ENCODE peak calls at places on chromosome 18, in six cellular contexts. H is PC-9, W is HCT116, V is neural progenitor cell, X is H1, G is K562. L is an unnamed sample.

GRCh38 chr18:23837591-23837990 is 148.3 kb downstream of the LAMA3 start:
- DNase-seq in H (no peak), X (no peak), V (no peak), W (no peak), G (no peak), L (peak)

GRCh38 chr18:55069497-55069896 is 110.2 kb upstream of the CCDC68 start:
- DNase-seq in W (no peak), G (no peak), V (no peak), H (no peak), X (no peak), L (no peak)

GRCh38 chr18:64983497-64984238 is 767.1 kb upstream of the CDH7 start:
- DNase-seq in W (no peak), V (no peak), H (no peak), G (no peak), X (no peak), L (no peak)

GRCh38 chr18:79481041-79481790 is 85.5 kb downstream of the NFATC1 start:
- DNase-seq in H (no peak), V (no peak), W (no peak), G (no peak), X (no peak), L (no peak)

GRCh38 chr18:79796016-79796415 is 1.7 kb upstream of the KCNG2 start:
- DNase-seq in X (no peak), H (no peak), G (no peak), W (no peak), V (no peak), L (no peak)

GRCh38 chr18:6729247-6730091 is at the start of gene ARHGAP28:
- DNase-seq in X (peak), G (peak), H (peak), V (peak), W (no peak), L (peak)

GRCh38 chr18:78605255-78605654 is 374.4 kb upstream of the SALL3 start:
- DNase-seq in X (no peak), G (no peak), V (no peak), H (no peak), W (no peak), L (no peak)

GRCh38 chr18:66168834-66169233 is 418.0 kb downstream of the CDH7 start:
- DNase-seq in G (no peak), V (no peak), X (no peak), W (no peak), H (no peak), L (no peak)

GRCh38 chr18:63783394-63783793 is 8.2 kb downstream of the SERPINB7 start:
- DNase-seq in G (no peak), W (peak), V (no peak), X (no peak), H (no peak), L (no peak)

GRCh38 chr18:50369672-50370071 is 5.2 kb upstream of the SKA1 start:
- DNase-seq in G (no peak), X (no peak), W (no peak), V (no peak), H (no peak), L (no peak)

GRCh38 chr18:74395630-74396251 is 61.4 kb downstream of the DIPK1C start:
- DNase-seq in G (no peak), V (no peak), X (no peak), H (no peak), W (no peak), L (no peak)

GRCh38 chr18:77671456-77672167 is 422.0 kb downstream of the GALR1 start:
- DNase-seq in H (no peak), X (no peak), V (peak), G (no peak), W (no peak), L (no peak)

GRCh38 chr18:56391933-56392590 is 246.3 kb downstream of the TXNL1 start:
- DNase-seq in V (no peak), W (no peak), G (no peak), H (no peak), X (no peak), L (no peak)

GRCh38 chr18:53541924-53542323 is 682.5 kb downstream of the MBD2 start:
- DNase-seq in H (no peak), X (no peak), V (no peak), G (no peak), W (no peak), L (no peak)

GRCh38 chr18:26503382-26503781 is 45.0 kb downstream of the KCTD1 start:
- DNase-seq in X (no peak), G (no peak), V (no peak), W (no peak), H (no peak), L (no peak)

GRCh38 chr18:75548353-75548752 is 120.8 kb upstream of the SMIM21 start:
- DNase-seq in V (peak), X (no peak), H (no peak), G (no peak), W (peak), L (peak)

GRCh38 chr18:23929362-23929940 is 85.1 kb upstream of the TTC39C start:
- DNase-seq in W (no peak), X (no peak), G (no peak), H (no peak), V (no peak), L (no peak)

GRCh38 chr18:7084766-7085080 is 32.9 kb downstream of the LAMA1 start:
- DNase-seq in V (no peak), W (no peak), G (no peak), X (no peak), H (no peak), L (peak)

GRCh38 chr18:34458371-34458770 is 233.7 kb upstream of the NOL4 start:
- DNase-seq in H (no peak), X (no peak), G (no peak), V (no peak), W (no peak), L (no peak)

GRCh38 chr18:60069145-60069544 is 169.3 kb downstream of the PMAIP1 start:
- DNase-seq in H (no peak), X (no peak), V (no peak), W (no peak), G (no peak), L (no peak)

GRCh38 chr18:8750954-8751415 is 45.6 kb downstream of the MTCL1 start:
- DNase-seq in V (no peak), H (no peak), W (no peak), G (no peak), X (no peak), L (peak)

GRCh38 chr18:65498605-65499004 is 252.2 kb upstream of the CDH7 start:
- DNase-seq in V (no peak), G (no peak), H (no peak), X (no peak), W (no peak), L (no peak)

GRCh38 chr18:9348766-9349165 is 14.2 kb downstream of the TWSG1 start:
- DNase-seq in H (no peak), W (no peak), X (no peak), V (no peak), G (no peak), L (peak)

GRCh38 chr18:38826247-38826646 is 1260.6 kb upstream of the CELF4 start:
- DNase-seq in V (no peak), W (no peak), H (no peak), X (no peak), G (no peak), L (no peak)

GRCh38 chr18:59229191-59229590 is 9.2 kb downstream of the GRP start:
- DNase-seq in H (no peak), X (no peak), G (no peak), V (no peak), W (no peak), L (no peak)

GRCh38 chr18:8603663-8604520 is 5.3 kb upstream of the RAB12 start:
- DNase-seq in W (no peak), H (no peak), V (no peak), X (no peak), G (no peak), L (no peak)

GRCh38 chr18:32209685-32210445 is 20.0 kb downstream of the MEP1B start:
- DNase-seq in X (no peak), W (no peak), V (no peak), G (no peak), H (no peak), L (no peak)

GRCh38 chr18:61589053-61589723 is 256.0 kb downstream of the CDH20 start:
- DNase-seq in V (no peak), G (no peak), H (no peak), X (no peak), W (no peak), L (no peak)

GRCh38 chr18:35753306-35753910 is 171.9 kb downstream of the GALNT1 start:
- DNase-seq in X (no peak), V (no peak), W (no peak), G (no peak), H (no peak), L (no peak)

GRCh38 chr18:57431512-57432080 is 3.6 kb upstream of the ONECUT2 start:
- DNase-seq in V (no peak), W (no peak), X (no peak), G (no peak), H (no peak), L (no peak)

GRCh38 chr18:57432765-57433400 is 2.3 kb upstream of the ONECUT2 start:
- DNase-seq in V (no peak), G (no peak), W (no peak), X (no peak), H (no peak), L (no peak)

GRCh38 chr18:57430983-57431382 is 4.2 kb upstream of the ONECUT2 start:
- DNase-seq in H (no peak), G (no peak), X (no peak), W (no peak), V (peak), L (no peak)

GRCh38 chr18:57433492-57434176 is 1.5 kb upstream of the ONECUT2 start:
- DNase-seq in X (no peak), V (no peak), H (no peak), G (no peak), W (no peak), L (no peak)

DNA sequence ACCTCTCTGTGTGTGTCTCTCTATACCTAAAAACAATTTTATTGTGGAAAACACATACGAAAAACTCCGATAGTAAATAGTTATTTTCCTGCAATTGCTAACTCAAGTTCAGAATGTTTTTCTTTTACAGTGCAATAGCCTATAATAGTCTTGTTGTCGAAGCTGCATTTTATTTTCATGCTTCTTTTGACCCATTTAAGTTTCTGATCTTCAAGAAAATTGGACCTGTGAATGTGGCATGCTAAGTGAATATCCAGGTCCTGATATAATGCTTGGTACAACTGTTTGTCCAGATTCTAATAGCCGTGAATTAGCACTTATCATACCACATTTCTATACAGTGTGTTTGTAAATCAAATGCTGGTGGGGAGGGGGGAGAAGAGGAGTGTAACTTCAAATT is 3.1 kb upstream of the ONECUT2 start:
- DNase-seq in X (no peak), H (no peak), V (no peak), W (no peak), G (no peak), L (no peak)
- TF ChIP-seq EZH2 in X (no peak), H (no peak), V (peak), W (no peak), G (no peak), L (no peak)

GRCh38 chr18:44678725-44679055 is 2.0 kb upstream of the SETBP1 start:
- DNase-seq in W (no peak), V (no peak), X (no peak), G (no peak), H (no peak), L (no peak)
- H3K27ac ChIP-seq in W (no peak), V (no peak), X (no peak), G (no peak), H (no peak), L (no peak)

GRCh38 chr18:22710628-22711380 is 222.3 kb upstream of the RBBP8 start:
- DNase-seq in X (peak), V (peak), W (no peak), H (peak), G (no peak), L (peak)
- H2AFZ ChIP-seq in X (no peak), V (peak), W (no peak), H (peak), G (no peak), L (peak)

DNA sequence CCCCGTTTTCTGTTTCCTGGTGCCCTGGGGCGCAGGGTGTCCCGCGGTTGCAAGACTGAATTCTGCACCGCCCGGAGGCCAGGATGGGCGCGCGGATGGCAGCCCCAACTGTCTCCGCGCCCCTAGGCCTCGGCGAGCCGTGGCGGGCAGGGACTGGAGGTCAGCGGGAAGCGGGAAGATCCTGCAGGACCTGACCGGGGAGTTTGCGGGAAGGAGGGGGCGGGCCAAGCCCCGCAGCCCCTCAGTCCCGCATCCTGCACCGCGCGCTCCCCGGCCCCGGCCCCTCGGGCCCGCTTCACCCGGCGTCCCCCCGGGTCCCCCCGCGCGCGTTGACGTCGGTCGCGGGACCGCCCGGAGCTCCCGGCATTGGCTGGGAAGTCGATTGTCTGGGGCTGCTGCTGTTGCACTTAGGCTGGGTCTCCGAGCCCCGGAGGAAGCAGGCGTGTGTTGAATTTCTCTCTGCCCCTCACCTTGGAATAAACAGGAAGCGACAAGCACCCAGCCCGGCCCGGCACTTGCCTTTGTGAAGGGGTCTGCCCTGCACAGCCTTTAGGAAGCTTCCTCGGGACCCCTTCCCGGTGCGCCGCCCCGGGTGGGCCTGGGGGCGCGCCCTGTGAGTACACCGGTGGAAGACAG is at the start of gene LDLRAD4:
- DNase-seq in G (no peak), W (no peak), X (peak), H (no peak), V (peak), L (no peak)
- TF ChIP-seq EZH2 in G (no peak), W (no peak), X (peak), H (no peak), V (peak), L (peak)

GRCh38 chr18:47979611-47980200 is 49.2 kb upstream of the SMAD2 start:
- DNase-seq in H (peak), X (no peak), G (no peak), W (no peak), V (no peak), L (no peak)
- H3K27ac ChIP-seq in H (no peak), X (no peak), G (no peak), W (no peak), V (no peak), L (no peak)

DNA sequence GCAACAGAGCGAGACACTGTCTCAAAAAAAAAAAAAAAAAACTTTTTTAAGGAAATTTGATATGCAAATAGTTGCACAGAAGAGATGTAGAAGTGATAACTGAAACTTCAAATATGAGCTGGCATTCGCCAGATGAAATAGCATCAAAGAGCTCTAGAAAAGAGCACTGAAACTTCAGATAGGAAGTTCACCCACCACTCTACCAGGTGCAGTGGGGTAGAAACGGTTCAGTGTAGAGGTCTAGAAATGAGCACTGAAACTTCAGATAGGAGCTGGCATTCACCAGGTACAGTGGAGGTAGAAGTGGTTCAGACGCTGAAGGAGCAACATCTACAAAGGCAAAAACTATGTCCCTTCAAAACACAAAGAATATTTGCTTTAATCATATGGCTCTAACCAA is 9.0 kb upstream of the ONECUT2 start:
- DNase-seq in H (no peak), W (no peak), G (no peak), V (no peak), X (no peak), L (no peak)
- H2AFZ ChIP-seq in H (peak), W (no peak), G (no peak), V (no peak), X (no peak), L (no peak)

GRCh38 chr18:5625076-5625475 is 81.3 kb upstream of the EPB41L3 start:
- DNase-seq in H (no peak), W (no peak), G (no peak), V (peak), X (no peak), L (no peak)

GRCh38 chr18:5628512-5629255 is 84.9 kb upstream of the EPB41L3 start:
- DNase-seq in X (peak), G (no peak), V (peak), H (no peak), W (no peak), L (peak)

GRCh38 chr18:5630057-5630765 is 86.4 kb upstream of the EPB41L3 start:
- DNase-seq in W (no peak), G (peak), V (peak), H (no peak), X (peak), L (no peak)

GRCh38 chr18:5626130-5626880 is 82.5 kb upstream of the EPB41L3 start:
- DNase-seq in W (no peak), V (no peak), H (no peak), G (no peak), X (no peak), L (no peak)

GRCh38 chr18:5627756-5628511 is 84.1 kb upstream of the EPB41L3 start:
- DNase-seq in H (no peak), X (no peak), W (no peak), G (no peak), V (no peak), L (no peak)
- TF ChIP-seq EZH2 in H (no peak), X (no peak), W (no peak), G (no peak), V (peak), L (peak)

GRCh38 chr18:49016648-49017539 is 66.1 kb upstream of the SMAD7 start:
- DNase-seq in H (peak), W (peak), G (peak), X (peak), V (peak), L (peak)
- H3K27ac ChIP-seq in H (peak), W (peak), G (no peak), X (no peak), V (no peak), L (peak)

DNA sequence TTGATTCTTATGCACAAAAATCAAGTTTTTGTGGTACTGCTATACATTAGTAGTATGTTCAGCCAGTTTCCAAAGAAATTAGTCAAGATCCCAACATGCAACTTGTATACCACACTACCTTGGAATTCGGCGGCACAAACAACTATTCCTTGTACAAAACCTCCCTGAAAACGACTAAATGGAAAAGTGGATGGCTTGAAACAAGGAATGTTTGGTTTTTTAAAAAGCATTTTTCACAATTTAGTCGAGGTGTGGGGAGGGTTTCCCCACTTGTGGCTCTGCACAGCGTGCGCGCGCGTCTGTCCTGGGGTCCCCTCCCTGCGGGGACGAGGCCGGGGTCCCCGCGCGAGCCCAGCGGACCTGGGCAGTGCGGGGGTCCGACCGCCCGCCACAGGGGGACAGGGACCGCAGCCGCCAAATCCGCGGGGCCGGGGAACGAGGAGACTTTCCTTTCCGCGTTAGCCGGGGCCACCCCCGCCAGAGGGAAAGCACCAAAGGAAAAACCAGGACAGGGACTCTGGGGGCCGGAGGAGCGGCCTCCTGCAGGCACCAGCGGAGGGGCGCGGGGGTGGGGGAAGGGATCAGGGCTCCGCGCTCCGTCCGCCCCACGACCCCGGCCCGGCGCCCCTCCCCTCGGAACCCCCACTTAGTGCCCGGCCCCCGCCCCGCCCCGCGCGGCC is 534 bp upstream of the SOCS6 start:
- DNase-seq in V (peak), H (no peak), W (no peak), G (peak), X (peak), L (no peak)
- H2AFZ ChIP-seq in V (peak), H (peak), W (no peak), G (peak), X (peak), L (peak)

L was measured in astrocyte.